ENCODE peak calls at places on chromosome 16, in five cellular contexts. Z is right cardiac atrium; N is activated CD4-positive, CD25-positive, alpha-beta regulatory T cell; O is stimulated activated CD4-positive, alpha-beta T cell treated with anti-CD3 and anti-CD28 coated beads, Interleukin-4, amount 100 ng/mL, for 4 hours; Y is Daoy. K is an unnamed sample.

GRCh38 chr16:74580828-74581227 is 26.1 kb downstream of the GLG1 start:
- DNase-seq in Z (no peak), O (no peak), N (no peak), Y (no peak), K (peak; percentile 59)

GRCh38 chr16:83393196-83393981 is 414.4 kb upstream of the HSBP1 start:
- DNase-seq in O (no peak), Z (no peak), Y (no peak), N (no peak), K (peak; percentile 39)

GRCh38 chr16:79788949-79789348 is 188.4 kb upstream of the MAF start:
- DNase-seq in O (no peak), N (no peak), Y (no peak), Z (no peak), K (no peak)

GRCh38 chr16:48501516-48502377 is 108.2 kb downstream of the N4BP1 start:
- DNase-seq in N (no peak), Y (no peak), O (no peak), Z (no peak), K (peak; percentile 67)

GRCh38 chr16:82660078-82660645 is 33.4 kb downstream of the CDH13 start:
- DNase-seq in Y (peak; percentile 83), O (peak; percentile 24), Z (no peak), N (no peak), K (peak; percentile 84)

GRCh38 chr16:77443834-77444460 is 9.1 kb upstream of the ADAMTS18 start:
- DNase-seq in Y (no peak), Z (no peak), N (no peak), O (no peak), K (no peak)

GRCh38 chr16:11159189-11159588 is 96.8 kb downstream of the SOCS1 start:
- DNase-seq in Y (no peak), Z (no peak), N (no peak), O (no peak), K (no peak)

GRCh38 chr16:29904947-29905346 is 4.7 kb downstream of the ASPHD1 start:
- DNase-seq in Y (no peak), Z (no peak), N (no peak), O (no peak), K (no peak)

GRCh38 chr16:51382215-51382614 is 231.1 kb upstream of the SALL1 start:
- DNase-seq in O (no peak), Z (no peak), N (no peak), Y (no peak), K (no peak)

GRCh38 chr16:12229759-12230594 is 253.4 kb downstream of the SNX29 start:
- DNase-seq in O (no peak), Y (no peak), N (no peak), Z (no peak), K (peak; percentile 28)

GRCh38 chr16:72847187-72848044 is 200.5 kb downstream of the ZFHX3 start:
- DNase-seq in N (no peak), Y (peak; percentile 25), O (no peak), Z (no peak), K (peak; percentile 57)

GRCh38 chr16:81164481-81164880 is 68.3 kb upstream of the GCSH start:
- DNase-seq in O (no peak), Z (no peak), N (no peak), Y (no peak), K (no peak)

GRCh38 chr16:12425134-12425941 is 378.3 kb downstream of the CPPED1 start:
- DNase-seq in Z (no peak), N (no peak), Y (no peak), O (no peak), K (no peak)

GRCh38 chr16:59719121-59719520 is 985.0 kb upstream of the GOT2 start:
- DNase-seq in O (no peak), Z (no peak), Y (no peak), N (no peak), K (no peak)

GRCh38 chr16:49500211-49500610 is 126.6 kb downstream of the C16orf78 start:
- DNase-seq in Y (no peak), O (no peak), N (no peak), Z (no peak), K (no peak)

GRCh38 chr16:60945225-60945624 is 1091.0 kb downstream of the CDH8 start:
- DNase-seq in Z (no peak), O (no peak), Y (no peak), N (no peak), K (peak; percentile 1)

GRCh38 chr16:85485379-85485778 is 127.7 kb upstream of the GSE1 start:
- DNase-seq in Y (no peak), O (no peak), N (no peak), Z (no peak), K (no peak)

GRCh38 chr16:58201163-58201562 is 3.3 kb upstream of the CSNK2A2 start:
- DNase-seq in N (no peak), Y (no peak), Z (no peak), O (no peak), K (no peak)

GRCh38 chr16:55474821-55475220 is 4.2 kb upstream of the MMP2 start:
- DNase-seq in O (no peak), Z (no peak), Y (no peak), N (no peak), K (no peak)

GRCh38 chr16:82694239-82694874 is 67.6 kb downstream of the CDH13 start:
- DNase-seq in O (no peak), N (no peak), Z (no peak), Y (peak; percentile 56), K (peak; percentile 50)

GRCh38 chr16:67345401-67345800 is 18.8 kb downstream of the LRRC36 start:
- DNase-seq in N (no peak), O (no peak), Y (no peak), Z (no peak), K (no peak)

GRCh38 chr16:52535076-52535475 is 11.9 kb downstream of the TOX3 start:
- DNase-seq in N (no peak), Z (no peak), O (no peak), Y (no peak), K (no peak)

GRCh38 chr16:2964416-2965223 is 545 bp downstream of the KREMEN2 start:
- DNase-seq in N (peak; percentile 35), O (peak; percentile 46), Y (peak; percentile 84), Z (no peak), K (no peak)

GRCh38 chr16:77499373-77500285 is 64.8 kb upstream of the ADAMTS18 start:
- DNase-seq in Z (peak; percentile 72), O (no peak), Y (peak; percentile 90), N (no peak), K (peak; percentile 60)

GRCh38 chr16:65314246-65315003 is 192.6 kb upstream of the CDH11 start:
- DNase-seq in Y (no peak), Z (no peak), O (no peak), N (no peak), K (peak; percentile 32)